ENCODE peak calls at places on chromosomes 16 and 17, in eight cellular contexts. Q is sigmoid colon, B is thyroid gland, R is lower leg skin, D is cardiac fibroblast, P is A549, W is fibroblast of the aortic adventitia, I is lung. A is an unnamed sample.
A peak's percentile ranks its signal among the peaks of the same experiment; 100 is the strongest.

GRCh38 chr16:67901734-67902133 is 8.7 kb downstream of the PSKH1 start:
- DNase-seq in Q (no peak), B (no peak), R (no peak), D (no peak), P (no peak), W (no peak), I (no peak), A (no peak)

GRCh38 chr16:75264999-75265910 is 13.8 kb upstream of the BCAR1 start:
- DNase-seq in Q (peak; percentile 82), B (peak; percentile 77), R (peak; percentile 90), D (no peak), P (no peak), W (no peak), I (no peak), A (no peak)

GRCh38 chr16:47463771-47464624 is 2.9 kb downstream of the PHKB start:
- DNase-seq in Q (no peak), B (no peak), R (no peak), D (no peak), P (no peak), W (no peak), I (no peak), A (no peak)

GRCh38 chr17:18866866-18867813 is 9.2 kb downstream of the PRPSAP2 start:
- DNase-seq in Q (no peak), B (no peak), R (peak; percentile 29), D (no peak), P (no peak), W (no peak), I (no peak), A (no peak)

GRCh38 chr17:27233783-27234182 is 60.1 kb upstream of the WSB1 start:
- DNase-seq in Q (no peak), B (no peak), R (no peak), D (no peak), P (no peak), W (no peak), I (no peak), A (no peak)

GRCh38 chr17:40530988-40531971 is 29.9 kb upstream of the TNS4 start:
- DNase-seq in Q (peak; percentile 44), B (peak; percentile 84), R (peak; percentile 85), D (no peak), P (no peak), W (no peak), I (no peak), A (no peak)

GRCh38 chr17:39744836-39745215 is 7.1 kb downstream of the GRB7 start:
- DNase-seq in Q (no peak), B (no peak), R (no peak), D (no peak), P (no peak), W (no peak), I (no peak), A (no peak)

GRCh38 chr16:64077242-64077641 is 1044.6 kb downstream of the CDH11 start:
- DNase-seq in Q (no peak), B (no peak), R (no peak), D (no peak), P (no peak), W (no peak), I (no peak), A (no peak)

GRCh38 chr17:43935926-43936261 is 6.4 kb downstream of the PPY start:
- DNase-seq in Q (no peak), B (no peak), R (no peak), D (no peak), P (no peak), W (no peak), I (no peak), A (no peak)

GRCh38 chr17:44655983-44656700 is at the start of gene MEIOC:
- DNase-seq in Q (no peak), B (no peak), R (no peak), D (peak; percentile 5), P (peak; percentile 95), W (no peak), I (no peak), A (no peak)

GRCh38 chr17:8941980-8942617 is 23.4 kb downstream of the PIK3R5 start:
- DNase-seq in Q (no peak), B (no peak), R (no peak), D (no peak), P (no peak), W (no peak), I (no peak), A (no peak)

GRCh38 chr16:75095637-75096036 is 20.9 kb downstream of the LDHD start:
- DNase-seq in Q (no peak), B (no peak), R (no peak), D (no peak), P (no peak), W (no peak), I (no peak), A (no peak)

GRCh38 chr16:31382485-31383161 is 10.5 kb upstream of the ITGAD start:
- DNase-seq in Q (no peak), B (peak; percentile 40), R (no peak), D (peak; percentile 62), P (peak; percentile 60), W (peak; percentile 42), I (peak; percentile 56), A (peak; percentile 5)

GRCh38 chr17:79971651-79972050 is 64.0 kb downstream of the TBC1D16 start:
- DNase-seq in Q (peak; percentile 54), B (no peak), R (peak; percentile 50), D (no peak), P (no peak), W (no peak), I (no peak), A (no peak)

GRCh38 chr17:72399608-72400487 is 279.0 kb downstream of the SOX9 start:
- DNase-seq in Q (no peak), B (no peak), R (no peak), D (no peak), P (peak; percentile 81), W (no peak), I (no peak), A (no peak)

GRCh38 chr17:50283714-50284432 is 9.6 kb downstream of the TMEM92 start:
- DNase-seq in Q (no peak), B (no peak), R (no peak), D (no peak), P (no peak), W (no peak), I (no peak), A (no peak)

GRCh38 chr17:74271281-74271680 is 2.8 kb upstream of the DNAI2 start:
- DNase-seq in Q (no peak), B (no peak), R (no peak), D (no peak), P (no peak), W (no peak), I (no peak), A (no peak)

GRCh38 chr16:273547-274421 is 2.0 kb downstream of the RGS11 start:
- DNase-seq in Q (no peak), B (no peak), R (no peak), D (no peak), P (peak; percentile 53), W (no peak), I (no peak), A (no peak)

GRCh38 chr17:82408288-82408937 is 9.7 kb upstream of the HEXD start:
- DNase-seq in Q (no peak), B (no peak), R (no peak), D (no peak), P (no peak), W (no peak), I (no peak), A (no peak)

GRCh38 chr17:50835563-50836231 is at the start of gene WFIKKN2:
- DNase-seq in Q (peak; percentile 62), B (peak; percentile 31), R (peak; percentile 81), D (no peak), P (no peak), W (no peak), I (no peak), A (no peak)

GRCh38 chr17:60863892-60864673 is 186.4 kb downstream of the BCAS3 start:
- DNase-seq in Q (no peak), B (no peak), R (no peak), D (peak; percentile 25), P (no peak), W (peak; percentile 66), I (no peak), A (no peak)
- H3K4me3 ChIP-seq in Q (no peak overlapping the region), B (no peak overlapping the region), R (no peak overlapping the region), D (no peak overlapping the region), P (no peak overlapping the region), W (no peak overlapping the region), I (no peak overlapping the region), A (no peak overlapping the region)

GRCh38 chr17:66537518-66537917 is 235.1 kb downstream of the PRKCA start:
- DNase-seq in Q (no peak), B (no peak), R (no peak), D (no peak), P (no peak), W (no peak), I (no peak), A (no peak)

GRCh38 chr17:66535611-66536010 is 233.2 kb downstream of the PRKCA start:
- DNase-seq in Q (no peak), B (no peak), R (no peak), D (no peak), P (no peak), W (no peak), I (no peak), A (no peak)

GRCh38 chr17:66538776-66539175 is 236.4 kb downstream of the PRKCA start:
- DNase-seq in Q (no peak), B (no peak), R (no peak), D (no peak), P (no peak), W (no peak), I (no peak), A (no peak)

GRCh38 chr17:66531826-66532439 is 229.5 kb downstream of the PRKCA start:
- DNase-seq in Q (no peak), B (no peak), R (no peak), D (no peak), P (no peak), W (no peak), I (no peak), A (no peak)

GRCh38 chr17:66533572-66533971 is 231.2 kb downstream of the PRKCA start:
- DNase-seq in Q (peak; percentile 73), B (peak; percentile 43), R (no peak), D (peak; percentile 76), P (no peak), W (peak; percentile 55), I (no peak), A (no peak)
- TF ChIP-seq CTCF in Q (no peak), B (no peak), R (no peak), D (no peak), P (no peak), W (no peak), I (no peak), A (no peak)

GRCh38 chr17:34254146-34254545 is 939 bp upstream of the CCL2 start:
- DNase-seq in Q (no peak), B (no peak), R (no peak), D (peak; percentile 91), P (peak; percentile 31), W (peak; percentile 96), I (no peak), A (peak; percentile 78)
- H3K4me3 ChIP-seq in Q (peak overlapping the region; percentile 44), B (no peak overlapping the region), R (no peak overlapping the region), D (no peak overlapping the region), P (peak overlapping the region; percentile 40), W (peak overlapping the region; percentile 15), I (no peak overlapping the region), A (no peak overlapping the region)

GRCh38 chr17:14048169-14048568 is 21.1 kb upstream of the COX10 start:
- DNase-seq in Q (no peak), B (no peak), R (no peak), D (no peak), P (peak; percentile 28), W (no peak), I (no peak), A (no peak)
- TF ChIP-seq CTCF in Q (no peak), B (peak; percentile 13), R (no peak), D (peak; percentile 41), P (no peak), W (peak; percentile 35), I (no peak), A (no peak)